ENCODE peak calls at places on chromosomes 12 and 14, in seven cellular contexts. M, V, Q, K, O, Z and B are unnamed samples.

GRCh38 chr14:90056821-90057220 is 5.0 kb upstream of the KCNK13 start:
- DNase-seq in M (no peak), V (no peak), Q (no peak), K (no peak), O (no peak), Z (no peak), B (no peak)

GRCh38 chr14:73259837-73260236 is 22.5 kb downstream of the PAPLN start:
- DNase-seq in M (no peak), V (no peak), Q (no peak), K (no peak), O (no peak), Z (no peak), B (no peak)

GRCh38 chr14:96204151-96205058 is at the start of gene BDKRB2:
- DNase-seq in M (peak), V (peak), Q (peak), K (no peak), O (no peak), Z (peak), B (peak)

GRCh38 chr14:55416866-55417265 is 5.2 kb upstream of the ATG14 start:
- DNase-seq in M (no peak), V (no peak), Q (peak), K (no peak), O (no peak), Z (no peak), B (no peak)

GRCh38 chr12:18837025-18837424 is 99.1 kb downstream of the CAPZA3 start:
- DNase-seq in M (no peak), V (no peak), Q (no peak), K (no peak), O (no peak), Z (no peak), B (no peak)

GRCh38 chr14:23181453-23181852 is 2.0 kb downstream of the SLC7A8 start:
- DNase-seq in M (no peak), V (no peak), Q (no peak), K (no peak), O (no peak), Z (no peak), B (no peak)

GRCh38 chr12:25263594-25263993 is 12.9 kb upstream of the KRAS start:
- DNase-seq in M (no peak), V (no peak), Q (no peak), K (no peak), O (no peak), Z (no peak), B (no peak)

GRCh38 chr14:72736348-72736747 is 157.6 kb downstream of the DPF3 start:
- DNase-seq in M (peak), V (no peak), Q (peak), K (no peak), O (no peak), Z (peak), B (no peak)

GRCh38 chr12:68971404-68971803 is 38.4 kb upstream of the CPM start:
- DNase-seq in M (no peak), V (no peak), Q (peak), K (no peak), O (no peak), Z (no peak), B (no peak)

GRCh38 chr12:12715459-12716150 is 1.6 kb upstream of the CDKN1B start:
- DNase-seq in M (no peak), V (no peak), Q (no peak), K (no peak), O (no peak), Z (no peak), B (no peak)

GRCh38 chr12:103803847-103804246 is 37.2 kb downstream of the NT5DC3 start:
- DNase-seq in M (no peak), V (no peak), Q (no peak), K (no peak), O (no peak), Z (no peak), B (no peak)

GRCh38 chr12:113359133-113359938 is 949 bp downstream of the PLBD2 start:
- DNase-seq in M (no peak), V (no peak), Q (peak), K (no peak), O (no peak), Z (no peak), B (no peak)

GRCh38 chr12:47768323-47768811 is 4.7 kb upstream of the SLC48A1 start:
- DNase-seq in M (no peak), V (no peak), Q (peak), K (no peak), O (no peak), Z (peak), B (no peak)

GRCh38 chr12:115155665-115156645 is 472.0 kb upstream of the TBX3 start:
- DNase-seq in M (peak), V (no peak), Q (peak), K (no peak), O (no peak), Z (peak), B (no peak)

GRCh38 chr12:52521581-52522266 is 1.5 kb upstream of the KRT5 start:
- DNase-seq in M (peak), V (no peak), Q (peak), K (no peak), O (no peak), Z (peak), B (no peak)

GRCh38 chr14:60163741-60164140 is 1.5 kb downstream of the DHRS7 start:
- DNase-seq in M (no peak), V (peak), Q (no peak), K (no peak), O (no peak), Z (no peak), B (no peak)

GRCh38 chr14:74637184-74637562 is 25.1 kb upstream of the LTBP2 start:
- DNase-seq in M (no peak), V (no peak), Q (no peak), K (no peak), O (no peak), Z (no peak), B (no peak)

GRCh38 chr12:103880299-103881142 is 39.5 kb upstream of the NT5DC3 start:
- DNase-seq in M (no peak), V (peak), Q (peak), K (no peak), O (no peak), Z (no peak), B (peak)

GRCh38 chr12:106386836-106387555 is 29.4 kb downstream of the POLR3B start:
- DNase-seq in M (no peak), V (no peak), Q (no peak), K (no peak), O (no peak), Z (peak), B (no peak)